ENCODE peak calls at places on chromosomes 7 and 10, in ten cellular contexts. One of them, this sample, is unnamed.

GRCh38 chr10:132102717-132103110 is 37.0 kb downstream of the JAKMIP3 start:
- DNase-seq in Kasumi-1: no peak
- DNase-seq in H54: no peak
- DNase-seq in memory B cell: no peak
- DNase-seq in choroid plexus epithelial cell: no peak
- DNase-seq in GM23338: no peak
- DNase-seq in GM03348: no peak
- DNase-seq in activated T-cell treated with anti-CD3 and anti-CD28 coated beads, Interleukin-2, amount 50 U/mL, for 48 hours: peak; percentile 2
- DNase-seq in NCI-H2107: no peak
- DNase-seq in cerebellar cortex: no peak
- DNase-seq in this sample: no peak

GRCh38 chr10:87829986-87830732 is 12.1 kb upstream of the ATAD1 start:
- DNase-seq in cerebellar cortex: no peak
- DNase-seq in activated T-cell treated with anti-CD3 and anti-CD28 coated beads, Interleukin-2, amount 50 U/mL, for 48 hours: no peak
- DNase-seq in memory B cell: no peak
- DNase-seq in Kasumi-1: no peak
- DNase-seq in NCI-H2107: no peak
- DNase-seq in choroid plexus epithelial cell: no peak
- DNase-seq in GM23338: no peak
- DNase-seq in H54: no peak
- DNase-seq in GM03348: no peak
- DNase-seq in this sample: no peak

GRCh38 chr10:99467236-99467999 is 37.0 kb upstream of the GOT1 start:
- DNase-seq in cerebellar cortex: no peak
- DNase-seq in NCI-H2107: no peak
- DNase-seq in activated T-cell treated with anti-CD3 and anti-CD28 coated beads, Interleukin-2, amount 50 U/mL, for 48 hours: no peak
- DNase-seq in GM23338: no peak
- DNase-seq in memory B cell: no peak
- DNase-seq in GM03348: no peak
- DNase-seq in choroid plexus epithelial cell: no peak
- DNase-seq in H54: no peak
- DNase-seq in Kasumi-1: no peak
- DNase-seq in this sample: no peak

GRCh38 chr10:62744136-62744535 is 60.4 kb upstream of the ADO start:
- DNase-seq in GM23338: no peak
- DNase-seq in Kasumi-1: no peak
- DNase-seq in activated T-cell treated with anti-CD3 and anti-CD28 coated beads, Interleukin-2, amount 50 U/mL, for 48 hours: no peak
- DNase-seq in cerebellar cortex: no peak
- DNase-seq in memory B cell: no peak
- DNase-seq in choroid plexus epithelial cell: peak; percentile 22
- DNase-seq in NCI-H2107: no peak
- DNase-seq in H54: peak; percentile 38
- DNase-seq in GM03348: peak; percentile 27
- DNase-seq in this sample: peak; percentile 26

GRCh38 chr10:32961892-32962369 is 3.9 kb upstream of the ITGB1 start:
- DNase-seq in cerebellar cortex: peak; percentile 60
- DNase-seq in activated T-cell treated with anti-CD3 and anti-CD28 coated beads, Interleukin-2, amount 50 U/mL, for 48 hours: no peak
- DNase-seq in Kasumi-1: peak; percentile 60
- DNase-seq in memory B cell: no peak
- DNase-seq in H54: no peak
- DNase-seq in NCI-H2107: no peak
- DNase-seq in GM23338: peak; percentile 74
- DNase-seq in choroid plexus epithelial cell: peak; percentile 94
- DNase-seq in GM03348: peak; percentile 66
- DNase-seq in this sample: peak; percentile 77

GRCh38 chr7:84102213-84102612 is 92.4 kb downstream of the SEMA3A start:
- DNase-seq in activated T-cell treated with anti-CD3 and anti-CD28 coated beads, Interleukin-2, amount 50 U/mL, for 48 hours: no peak
- DNase-seq in H54: no peak
- DNase-seq in memory B cell: no peak
- DNase-seq in cerebellar cortex: no peak
- DNase-seq in Kasumi-1: no peak
- DNase-seq in GM03348: peak; percentile 43
- DNase-seq in GM23338: no peak
- DNase-seq in choroid plexus epithelial cell: peak; percentile 72
- DNase-seq in NCI-H2107: no peak
- DNase-seq in this sample: no peak

GRCh38 chr7:150444674-150445365 is 5.6 kb upstream of the GIMAP8 start:
- DNase-seq in activated T-cell treated with anti-CD3 and anti-CD28 coated beads, Interleukin-2, amount 50 U/mL, for 48 hours: no peak
- DNase-seq in H54: no peak
- DNase-seq in GM03348: no peak
- DNase-seq in cerebellar cortex: no peak
- DNase-seq in Kasumi-1: no peak
- DNase-seq in choroid plexus epithelial cell: no peak
- DNase-seq in GM23338: no peak
- DNase-seq in NCI-H2107: no peak
- DNase-seq in memory B cell: no peak
- DNase-seq in this sample: no peak

GRCh38 chr7:135383525-135383924 is 126.4 kb downstream of the CNOT4 start:
- DNase-seq in Kasumi-1: no peak
- DNase-seq in cerebellar cortex: no peak
- DNase-seq in H54: no peak
- DNase-seq in GM23338: no peak
- DNase-seq in activated T-cell treated with anti-CD3 and anti-CD28 coated beads, Interleukin-2, amount 50 U/mL, for 48 hours: no peak
- DNase-seq in memory B cell: no peak
- DNase-seq in GM03348: no peak
- DNase-seq in NCI-H2107: no peak
- DNase-seq in choroid plexus epithelial cell: no peak
- DNase-seq in this sample: no peak

GRCh38 chr7:143443153-143443552 is at the start of gene TAS2R60:
- DNase-seq in GM23338: no peak
- DNase-seq in H54: no peak
- DNase-seq in choroid plexus epithelial cell: no peak
- DNase-seq in Kasumi-1: no peak
- DNase-seq in NCI-H2107: no peak
- DNase-seq in cerebellar cortex: no peak
- DNase-seq in activated T-cell treated with anti-CD3 and anti-CD28 coated beads, Interleukin-2, amount 50 U/mL, for 48 hours: no peak
- DNase-seq in GM03348: no peak
- DNase-seq in memory B cell: no peak
- DNase-seq in this sample: no peak

GRCh38 chr10:128599538-128599937 is 473.3 kb upstream of the MKI67 start:
- DNase-seq in GM03348: no peak
- DNase-seq in choroid plexus epithelial cell: no peak
- DNase-seq in NCI-H2107: no peak
- DNase-seq in memory B cell: no peak
- DNase-seq in Kasumi-1: no peak
- DNase-seq in activated T-cell treated with anti-CD3 and anti-CD28 coated beads, Interleukin-2, amount 50 U/mL, for 48 hours: no peak
- DNase-seq in cerebellar cortex: no peak
- DNase-seq in GM23338: no peak
- DNase-seq in H54: no peak
- DNase-seq in this sample: no peak